ENCODE peak calls at places on chromosomes 7 and 10, in five cellular contexts. G is lung, I is colonic mucosa, A is OCI-LY7, X is esophagus squamous epithelium. P is an unnamed sample. For H3K36me3, the result is how much of the 10 kb centered on the place peaks cover.

GRCh38 chr7:1857487-1858425 is 187.7 kb downstream of the ELFN1 start:
- DNase-seq in X (no peak), I (no peak), G (no peak), A (no peak), P (no peak)

GRCh38 chr7:78095549-78095948 is 297.0 kb downstream of the PHTF2 start:
- DNase-seq in X (no peak), G (no peak), I (no peak), A (no peak), P (no peak)

GRCh38 chr10:89419548-89419947 is 5.2 kb downstream of the IFIT5 start:
- DNase-seq in I (no peak), A (peak), X (no peak), G (no peak), P (no peak)

GRCh38 chr10:86579883-86580548 is 58.4 kb upstream of the WAPL start:
- DNase-seq in G (no peak), X (no peak), A (no peak), I (no peak), P (no peak)

GRCh38 chr7:128707752-128708151 is 31.4 kb upstream of the CALU start:
- DNase-seq in A (no peak), I (no peak), G (no peak), X (no peak), P (no peak)

GRCh38 chr10:69715156-69715898 is 85.3 kb downstream of the FAM241B start:
- DNase-seq in X (no peak), G (no peak), A (no peak), I (no peak), P (no peak)

GRCh38 chr10:97553575-97554100 is 18.9 kb upstream of the ANKRD2 start:
- DNase-seq in X (no peak), I (peak), G (peak), A (peak), P (peak)

GRCh38 chr7:1530946-1531262 is 402 bp downstream of the MAFK start:
- DNase-seq in G (no peak), A (no peak), X (no peak), I (no peak), P (no peak)

GRCh38 chr10:43265799-43266721 is 805 bp downstream of the RASGEF1A start:
- DNase-seq in G (no peak), I (peak), X (no peak), A (no peak), P (no peak)

GRCh38 chr7:122902751-122903495 is 16.7 kb upstream of the CADPS2 start:
- DNase-seq in X (no peak), G (no peak), I (no peak), A (no peak), P (no peak)

GRCh38 chr10:106947643-106948042 is 216.9 kb downstream of the SORCS1 start:
- DNase-seq in A (no peak), X (no peak), G (no peak), I (no peak), P (no peak)

GRCh38 chr10:112456533-112456932 is 9.5 kb downstream of the VTI1A start:
- DNase-seq in A (peak), I (no peak), X (no peak), G (no peak), P (no peak)

GRCh38 chr7:27883726-27884125 is 143.8 kb downstream of the TAX1BP1 start:
- DNase-seq in I (no peak), A (no peak), G (no peak), X (no peak), P (no peak)

GRCh38 chr10:129877773-129878371 is 86.2 kb downstream of the EBF3 start:
- DNase-seq in G (no peak), I (peak), X (no peak), A (peak), P (no peak)

GRCh38 chr7:87347207-87347606 is 1.7 kb downstream of the CROT start:
- DNase-seq in A (no peak), G (no peak), X (no peak), I (no peak), P (no peak)

GRCh38 chr7:94395141-94396041 is 696 bp downstream of the COL1A2 start:
- DNase-seq in X (no peak), G (peak), I (peak), A (peak), P (peak)

GRCh38 chr10:91592282-91593020 is 40.4 kb downstream of the PPP1R3C start:
- DNase-seq in I (no peak), A (no peak), X (no peak), G (no peak), P (no peak)

GRCh38 chr10:18134509-18134908 is 5.7 kb upstream of the CACNB2 start:
- DNase-seq in G (no peak), I (no peak), X (no peak), A (no peak), P (no peak)

GRCh38 chr7:64946772-64947171 is 43.7 kb downstream of the ZNF273 start:
- DNase-seq in G (no peak), X (no peak), I (no peak), A (peak), P (no peak)

GRCh38 chr10:71161429-71161828 is 50.9 kb upstream of the UNC5B start:
- DNase-seq in G (no peak), A (peak), X (no peak), I (no peak), P (no peak)

GRCh38 chr10:105770813-105771212 is 1129.7 kb downstream of the SORCS3 start:
- DNase-seq in G (no peak), I (no peak), A (no peak), X (no peak), P (no peak)

GRCh38 chr10:11793762-11794479 is 29.2 kb upstream of the PROSER2 start:
- DNase-seq in X (no peak), A (no peak), I (no peak), G (no peak), P (no peak)

GRCh38 chr7:7274782-7275181 is 92.4 kb downstream of the C1GALT1 start:
- DNase-seq in X (no peak), G (no peak), I (no peak), A (no peak), P (no peak)

GRCh38 chr7:4297165-4297842 is 384.8 kb upstream of the FOXK1 start:
- DNase-seq in A (no peak), I (no peak), X (no peak), G (no peak), P (no peak)

GRCh38 chr7:83271212-83272099 is 108.8 kb upstream of the PCLO start:
- DNase-seq in I (no peak), A (peak), G (no peak), X (no peak), P (no peak)

GRCh38 chr10:92567952-92568600 is 5.8 kb downstream of the IDE start:
- DNase-seq in I (no peak), A (no peak), G (no peak), X (no peak), P (peak)

GRCh38 chr7:23696916-23697441 is 13.0 kb upstream of the STK31 start:
- DNase-seq in G (no peak), X (no peak), A (peak), I (peak), P (peak)

GRCh38 chr10:34808789-34809745 is 6.0 kb downstream of the PARD3 start:
- DNase-seq in G (peak), X (no peak), A (no peak), I (peak), P (peak)

GRCh38 chr7:148997497-148997896 is 30.8 kb downstream of the PDIA4 start:
- DNase-seq in I (no peak), A (no peak), G (no peak), X (no peak), P (no peak)

GRCh38 chr10:15144788-15145187 is 23.7 kb downstream of the NMT2 start:
- DNase-seq in X (no peak), A (no peak), G (no peak), I (no peak), P (no peak)

GRCh38 chr7:14902589-14902963 is at the start of gene DGKB:
- DNase-seq in I (no peak), G (no peak), A (no peak), X (no peak), P (no peak)

GRCh38 chr10:69872326-69872725 is 70.6 kb downstream of the COL13A1 start:
- DNase-seq in A (no peak), I (no peak), X (no peak), G (no peak), P (no peak)

DNA sequence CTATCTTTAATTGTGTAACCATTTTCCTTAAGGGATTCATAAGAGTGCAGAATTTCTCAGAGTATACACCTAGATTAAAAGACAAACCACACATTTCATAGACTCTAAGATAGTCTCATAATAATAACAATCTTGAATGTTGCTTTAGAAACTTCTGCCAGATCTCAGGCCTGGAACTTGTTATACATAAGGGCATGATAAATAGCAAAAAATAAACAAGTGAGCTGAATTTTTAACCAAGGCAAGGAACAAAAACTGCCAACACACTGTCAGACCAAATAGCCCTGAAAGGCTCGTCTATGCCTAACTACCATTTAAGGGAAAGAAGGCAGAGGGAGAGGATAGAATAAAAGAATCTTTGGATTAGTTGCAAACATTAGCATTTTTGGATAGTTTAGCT is 65.8 kb upstream of the SEMA3C start:
- DNase-seq in X (no peak), G (no peak), I (no peak), A (no peak), P (no peak)
- TF ChIP-seq CTCF in X (no peak), G (no peak), I (no peak), A (no peak), P (no peak)

GRCh38 chr10:122381680-122382079 is 7.2 kb downstream of the PLEKHA1 start:
- DNase-seq in I (no peak), A (no peak), G (no peak), X (no peak), P (no peak)

GRCh38 chr10:122380703-122381102 is 6.2 kb downstream of the PLEKHA1 start:
- DNase-seq in X (no peak), I (no peak), A (no peak), G (no peak), P (no peak)

GRCh38 chr10:122379041-122379440 is 4.5 kb downstream of the PLEKHA1 start:
- DNase-seq in X (no peak), I (no peak), G (no peak), A (no peak), P (no peak)

GRCh38 chr10:122376364-122376961 is 2.0 kb downstream of the PLEKHA1 start:
- DNase-seq in A (no peak), X (no peak), I (no peak), G (no peak), P (no peak)

DNA sequence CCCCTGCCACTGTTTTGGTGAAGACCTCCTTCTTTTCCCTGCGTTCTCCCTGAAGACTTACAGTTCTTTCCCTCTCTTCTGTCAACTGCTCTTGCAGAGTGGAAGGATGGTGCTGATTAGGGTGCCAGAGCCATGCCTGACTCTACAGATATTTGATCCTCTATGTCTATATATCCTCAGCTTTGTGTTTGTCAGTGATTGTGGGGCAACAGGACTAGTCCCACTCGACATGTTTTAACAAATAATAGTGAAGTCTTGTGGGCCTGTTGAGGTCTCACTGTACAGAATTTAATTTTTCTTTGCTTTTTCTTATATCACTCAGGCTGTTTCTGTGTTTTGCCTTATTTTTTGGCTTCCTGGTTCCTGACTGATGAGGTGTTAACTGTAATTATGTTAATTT is 5.0 kb downstream of the PLEKHA1 start:
- DNase-seq in I (no peak), A (no peak), G (no peak), X (no peak), P (no peak)
- H3K4me3 ChIP-seq in I (no peak), A (no peak), G (no peak), X (no peak), P (no peak)

DNA sequence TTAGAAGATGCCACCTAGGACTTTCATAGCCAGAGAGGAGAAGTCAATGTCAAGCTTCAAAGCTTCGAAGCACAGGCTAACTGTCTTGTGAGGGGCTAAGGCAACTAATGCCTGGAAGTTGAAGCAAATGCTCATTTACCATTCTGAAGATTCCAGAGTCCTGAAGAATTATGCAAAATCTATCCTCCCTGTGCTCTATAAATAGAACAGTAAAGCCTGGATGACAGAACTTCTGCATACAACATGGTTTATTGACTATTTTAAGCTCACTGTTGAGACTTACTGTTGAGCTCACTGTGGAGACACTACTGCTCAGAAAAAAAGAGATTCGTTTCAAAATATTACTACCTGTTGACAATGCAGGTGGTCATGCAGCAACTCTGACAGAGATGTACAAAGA is 28.6 kb downstream of the TNS3 start:
- DNase-seq in I (no peak), X (no peak), A (no peak), G (no peak), P (no peak)
- H3K36me3 ChIP-seq in I (under half), X (under half), A (under half), G (under half), P (under half)

DNA sequence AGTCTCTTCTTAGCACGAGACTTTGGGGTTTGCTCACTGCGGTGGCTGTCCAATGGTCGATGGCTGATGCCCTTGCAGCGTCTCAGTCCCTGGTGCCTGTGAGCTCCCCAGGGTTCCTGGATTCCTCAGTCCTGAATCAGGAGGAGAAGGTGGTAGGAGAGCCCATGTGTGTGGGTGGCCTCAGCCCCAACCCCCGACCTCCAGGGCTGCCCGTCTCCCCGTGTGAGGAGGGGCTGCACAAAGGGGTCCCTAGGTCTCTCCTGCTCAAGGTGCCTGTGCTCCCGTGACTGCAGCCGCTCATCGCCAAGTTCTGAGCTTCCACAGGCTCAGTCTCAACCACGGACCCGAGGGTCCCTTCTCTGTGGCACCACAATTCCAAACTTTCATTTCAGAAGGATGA is 142.9 kb downstream of the VIPR2 start:
- DNase-seq in X (no peak), G (no peak), I (no peak), A (no peak), P (no peak)
- TF ChIP-seq CTCF in X (no peak), G (no peak), I (no peak), A (no peak), P (no peak)

GRCh38 chr7:51315393-51316261 is 982 bp downstream of the COBL start:
- DNase-seq in I (peak), G (peak), A (no peak), X (no peak), P (no peak)
- H3K4me3 ChIP-seq in I (peak), G (peak), A (no peak), X (peak), P (no peak)

GRCh38 chr10:49053053-49053997 is 62.0 kb downstream of the VSTM4 start:
- DNase-seq in I (no peak), X (no peak), G (peak), A (peak), P (peak)

GRCh38 chr10:49049660-49050059 is 65.7 kb downstream of the VSTM4 start:
- DNase-seq in X (no peak), I (no peak), A (no peak), G (peak), P (no peak)

GRCh38 chr10:49053998-49054692 is 61.2 kb downstream of the VSTM4 start:
- DNase-seq in I (no peak), G (no peak), X (no peak), A (no peak), P (no peak)

GRCh38 chr10:49050338-49050737 is 65.0 kb downstream of the VSTM4 start:
- DNase-seq in I (no peak), X (no peak), G (no peak), A (no peak), P (no peak)

GRCh38 chr10:49052069-49052468 is 63.3 kb downstream of the VSTM4 start:
- DNase-seq in X (no peak), I (no peak), A (no peak), G (no peak), P (no peak)
- H3K36me3 ChIP-seq in X (under half), I (under half), A (under half), G (under half), P (under half)

GRCh38 chr10:3068968-3069737 is 1.8 kb downstream of the PFKP start:
- DNase-seq in A (peak), X (no peak), G (no peak), I (peak), P (peak)
- TF ChIP-seq CTCF in A (peak), X (no peak), G (no peak), I (no peak), P (no peak)

GRCh38 chr10:100828744-100829102 is 83.3 kb downstream of the PAX2 start:
- DNase-seq in G (no peak), I (no peak), X (no peak), A (peak), P (no peak)

GRCh38 chr10:100826983-100827818 is 81.8 kb downstream of the PAX2 start:
- DNase-seq in G (peak), X (no peak), I (peak), A (no peak), P (peak)

GRCh38 chr10:100826661-100826982 is 81.2 kb downstream of the PAX2 start:
- DNase-seq in X (no peak), A (no peak), I (no peak), G (no peak), P (no peak)

GRCh38 chr10:100829103-100829870 is 83.5 kb upstream of the SLF2 start:
- DNase-seq in I (no peak), G (no peak), A (peak), X (no peak), P (no peak)

DNA sequence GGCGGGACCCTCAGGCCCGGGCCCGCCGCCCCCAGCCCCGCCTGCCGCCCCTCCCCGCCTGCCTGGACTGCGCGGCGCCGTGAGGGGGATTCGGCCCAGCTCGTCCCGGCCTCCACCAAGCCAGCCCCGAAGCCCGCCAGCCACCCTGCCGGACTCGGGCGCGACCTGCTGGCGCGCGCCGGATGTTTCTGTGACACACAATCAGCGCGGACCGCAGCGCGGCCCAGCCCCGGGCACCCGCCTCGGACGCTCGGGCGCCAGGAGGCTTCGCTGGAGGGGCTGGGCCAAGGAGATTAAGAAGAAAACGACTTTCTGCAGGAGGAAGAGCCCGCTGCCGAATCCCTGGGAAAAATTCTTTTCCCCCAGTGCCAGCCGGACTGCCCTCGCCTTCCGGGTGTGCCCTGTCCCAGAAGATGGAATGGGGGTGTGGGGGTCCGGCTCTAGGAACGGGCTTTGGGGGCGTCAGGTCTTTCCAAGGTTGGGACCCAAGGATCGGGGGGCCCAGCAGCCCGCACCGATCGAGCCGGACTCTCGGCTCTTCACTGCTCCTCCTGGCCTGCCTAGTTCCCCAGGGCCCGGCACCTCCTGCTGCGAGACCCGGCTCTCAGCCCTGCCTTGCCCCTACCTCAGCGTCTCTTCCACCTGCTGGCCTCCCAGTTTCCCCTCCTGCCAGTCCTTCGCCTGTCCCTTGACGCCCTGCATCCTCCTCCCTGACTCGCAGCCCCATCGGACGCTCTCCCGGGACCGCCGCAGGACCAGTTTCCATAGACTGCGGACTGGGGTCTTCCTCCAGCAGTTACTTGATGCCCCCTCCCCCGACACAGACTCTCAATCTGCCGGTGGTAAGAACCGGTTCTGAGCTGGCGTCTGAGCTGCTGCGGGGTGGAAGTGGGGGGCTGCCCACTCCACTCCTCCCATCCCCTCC is 82.7 kb downstream of the PAX2 start:
- DNase-seq in I (peak), G (peak), A (no peak), X (no peak), P (peak)
- H3K4me3 ChIP-seq in I (peak), G (peak), A (no peak), X (peak), P (peak)